ENCODE peak calls at places on chromosomes 4 and X, in five cellular contexts. M is progenitor cell of endocrine pancreas; L is CD8-positive, alpha-beta T cell; S is activated CD4-positive, alpha-beta T cell treated with anti-CD3 and anti-CD28 coated beads, Interleukin-2, amount 50 U/mL, for 48 hours; W is PC-3. N is an unnamed sample.

GRCh38 chr4:128782875-128783614 is 26.5 kb upstream of the JADE1 start:
- DNase-seq in W (peak), M (no peak), S (no peak), L (no peak), N (no peak)

GRCh38 chr4:10926025-10926424 is 241.5 kb upstream of the CLNK start:
- DNase-seq in L (no peak), W (no peak), M (no peak), S (no peak), N (no peak)

GRCh38 chrX:53594354-53594753 is 92.2 kb downstream of the HUWE1 start:
- DNase-seq in L (no peak), M (no peak), S (no peak), W (no peak), N (no peak)

GRCh38 chr4:13665711-13666660 is 38.5 kb upstream of the BOD1L1 start:
- DNase-seq in W (peak), S (no peak), L (no peak), M (no peak), N (no peak)

GRCh38 chr4:127251423-127251822 is 381.3 kb upstream of the INTU start:
- DNase-seq in W (peak), S (no peak), M (no peak), L (no peak), N (no peak)

GRCh38 chrX:10892605-10893225 is 218.4 kb upstream of the HCCS start:
- DNase-seq in L (no peak), W (no peak), S (no peak), M (no peak), N (no peak)

GRCh38 chr4:15194520-15194919 is 192.2 kb downstream of the CPEB2 start:
- DNase-seq in M (no peak), W (no peak), S (no peak), L (no peak), N (no peak)

GRCh38 chr4:125191252-125191651 is 123.5 kb upstream of the FAT4 start:
- DNase-seq in M (no peak), S (no peak), L (no peak), W (peak), N (no peak)

GRCh38 chr4:138405934-138406567 is 163.9 kb upstream of the SLC7A11 start:
- DNase-seq in W (peak), M (no peak), S (no peak), L (no peak), N (no peak)

GRCh38 chrX:72045141-72045540 is 86.6 kb downstream of the RTL5 start:
- DNase-seq in S (no peak), W (no peak), L (no peak), M (no peak), N (no peak)

GRCh38 chr4:154364012-154364863 is 127.4 kb downstream of the DCHS2 start:
- DNase-seq in M (no peak), S (no peak), L (no peak), W (no peak), N (no peak)

GRCh38 chrX:1535241-1536041 is 1.5 kb downstream of the P2RY8 start:
- DNase-seq in L (peak), W (no peak), M (no peak), S (peak), N (peak)

GRCh38 chr4:53005808-53006207 is 143.7 kb downstream of the RASL11B start:
- DNase-seq in L (no peak), W (no peak), S (no peak), M (no peak), N (no peak)

GRCh38 chr4:4248885-4249203 is 821 bp upstream of the TMEM128 start:
- DNase-seq in W (no peak), S (no peak), M (no peak), L (no peak), N (no peak)

GRCh38 chrX:12819231-12819630 is 28.0 kb downstream of the PRPS2 start:
- DNase-seq in M (no peak), W (no peak), L (no peak), S (no peak), N (no peak)

N was measured in T follicular helper cell.